ENCODE peak calls at places on chromosomes 4 and X, in six cellular contexts. F is GM23248, Z is Karpas-422, A is H9, V is A549, J is HepG2. P is an unnamed sample.

GRCh38 chr4:28879178-28879577 is 1841.0 kb upstream of the PCDH7 start:
- DNase-seq in A (no peak), J (no peak), Z (no peak), V (no peak), F (peak; percentile 1), P (peak; percentile 9)

GRCh38 chr4:182809417-182810102 is 107.6 kb downstream of the DCTD start:
- DNase-seq in V (no peak), J (peak; percentile 6), A (no peak), Z (no peak), F (peak; percentile 5), P (peak; percentile 14)

GRCh38 chr4:170827562-170828260 is 738.0 kb upstream of the AADAT start:
- DNase-seq in F (no peak), Z (no peak), J (no peak), A (no peak), V (no peak), P (no peak)

GRCh38 chr4:141449927-141450326 is 186.5 kb upstream of the IL15 start:
- DNase-seq in A (no peak), F (no peak), V (no peak), Z (no peak), J (no peak), P (no peak)

GRCh38 chr4:155734065-155734464 is 24.8 kb upstream of the GUCY1B1 start:
- DNase-seq in Z (peak; percentile 97), A (no peak), V (no peak), J (no peak), F (peak; percentile 12), P (peak; percentile 48)

GRCh38 chr4:83905952-83906351 is 370.0 kb downstream of the GPAT3 start:
- DNase-seq in F (no peak), V (no peak), Z (peak; percentile 75), A (peak; percentile 61), J (peak; percentile 3), P (no peak)

GRCh38 chr4:148790246-148790645 is 348.0 kb upstream of the NR3C2 start:
- DNase-seq in V (no peak), F (no peak), J (no peak), A (no peak), Z (no peak), P (no peak)

GRCh38 chrX:146477341-146477740 is 332.2 kb upstream of the CXorf51B start:
- DNase-seq in J (no peak), F (no peak), A (no peak), Z (no peak), V (no peak), P (no peak)

GRCh38 chr4:85369703-85370380 is 105.1 kb upstream of the ARHGAP24 start:
- DNase-seq in A (no peak), J (peak; percentile 1), V (no peak), Z (no peak), F (no peak), P (no peak)

GRCh38 chr4:152618971-152619370 is 60.8 kb downstream of the TMEM154 start:
- DNase-seq in A (no peak), Z (no peak), J (no peak), F (no peak), V (no peak), P (no peak)
- H3K4me2 ChIP-seq in A (no peak overlapping the region), Z (no peak overlapping the region), J (no peak overlapping the region), F (no peak overlapping the region), V (no peak overlapping the region), P (no peak overlapping the region)

GRCh38 chr4:7933631-7934510 is 5.8 kb downstream of the AFAP1 start:
- DNase-seq in V (no peak), J (no peak), A (no peak), Z (no peak), F (peak; percentile 43), P (peak; percentile 72)
- H3K4me2 ChIP-seq in V (peak overlapping the region; percentile 5), J (no peak overlapping the region), A (no peak overlapping the region), Z (no peak overlapping the region), F (no peak overlapping the region), P (no peak overlapping the region)

GRCh38 chr4:110452546-110452945 is 23.4 kb upstream of the ENPEP start:
- DNase-seq in F (no peak), V (no peak), J (no peak), A (no peak), Z (no peak), P (no peak)
- H3K4me2 ChIP-seq in F (no peak overlapping the region), V (no peak overlapping the region), J (no peak overlapping the region), A (no peak overlapping the region), Z (no peak overlapping the region), P (no peak overlapping the region)

DNA sequence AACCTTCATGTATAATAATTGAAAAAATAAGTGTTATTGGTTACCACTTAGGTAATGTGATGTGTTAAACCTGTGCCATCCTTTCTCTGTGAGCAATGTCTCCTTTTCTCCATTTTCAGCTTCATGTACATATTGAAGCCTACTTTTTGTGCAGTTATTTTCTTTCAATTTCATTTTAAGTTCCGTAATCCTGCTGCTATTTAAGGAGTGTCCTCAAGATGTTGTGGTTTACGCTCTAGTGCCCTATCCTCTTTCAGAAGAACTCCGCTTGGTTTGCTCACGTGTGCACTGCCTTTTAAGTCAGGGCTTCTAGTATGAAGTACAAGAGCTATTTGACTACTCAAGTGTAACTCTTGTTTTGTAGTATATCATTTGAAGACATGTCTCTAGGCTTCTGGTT is 2253.2 kb upstream of the TENM3 start:
- DNase-seq in F (no peak), Z (no peak), V (no peak), A (no peak), J (no peak), P (no peak)
- H3K4me2 ChIP-seq in F (no peak overlapping the region), Z (no peak overlapping the region), V (no peak overlapping the region), A (no peak overlapping the region), J (no peak overlapping the region), P (no peak overlapping the region)

DNA sequence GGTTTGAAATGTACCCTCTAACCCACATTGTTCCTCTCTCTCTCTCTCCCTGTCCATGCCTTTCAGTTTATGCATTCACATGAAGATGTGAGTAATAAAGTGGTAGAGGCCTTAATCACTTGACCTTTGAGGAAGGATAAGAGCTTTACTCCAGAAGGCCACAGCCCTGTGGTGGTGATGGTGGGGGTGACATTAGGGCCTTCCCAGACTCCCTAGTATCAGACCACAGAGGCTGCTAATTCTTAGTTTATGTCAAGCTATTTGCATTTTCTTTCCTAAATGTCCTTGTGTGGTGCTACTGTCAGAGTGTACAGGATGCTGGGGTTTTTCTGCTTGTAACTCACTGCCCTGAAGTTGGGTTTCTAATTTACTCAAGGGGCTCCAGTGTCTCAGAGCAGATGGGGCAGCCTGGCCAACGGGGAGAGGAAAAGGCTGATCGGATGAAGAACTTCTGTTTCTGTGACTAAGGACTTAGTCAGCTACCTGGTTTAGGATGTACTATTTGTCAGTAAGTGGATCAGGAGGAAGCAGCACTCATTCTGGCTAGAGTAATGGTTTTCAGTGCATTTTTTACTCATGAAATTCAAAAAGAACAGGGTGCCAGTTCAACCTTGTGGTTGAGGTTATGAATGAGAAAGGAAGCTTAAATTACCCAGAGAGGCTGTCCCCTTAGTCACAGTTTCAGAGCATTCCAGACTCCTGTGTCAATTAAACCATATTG is 509.6 kb upstream of the DIPK2B start:
- DNase-seq in Z (no peak), V (peak; percentile 5), A (no peak), J (no peak), F (peak; percentile 90), P (peak; percentile 80)
- H3K4me2 ChIP-seq in Z (no peak overlapping the region), V (peak overlapping the region; percentile 46), A (no peak overlapping the region), J (no peak overlapping the region), F (peak overlapping the region; percentile 49), P (peak overlapping the region; percentile 3)

GRCh38 chrX:17859609-17860178 is 1.4 kb downstream of the RAI2 start:
- DNase-seq in Z (no peak), F (no peak), V (no peak), J (no peak), A (no peak), P (no peak)

GRCh38 chrX:17861496-17862011 is 456 bp upstream of the RAI2 start:
- DNase-seq in J (no peak), Z (no peak), A (no peak), V (no peak), F (no peak), P (no peak)

GRCh38 chrX:17860179-17860780 is 818 bp downstream of the RAI2 start:
- DNase-seq in J (no peak), A (no peak), F (peak; percentile 19), V (no peak), Z (no peak), P (no peak)

GRCh38 chrX:17860811-17861495 is at the start of gene RAI2:
- DNase-seq in Z (no peak), J (no peak), A (peak; percentile 46), F (no peak), V (no peak), P (no peak)
- H3K4me2 ChIP-seq in Z (no peak within 1 kb of the TSS), J (peak within 1 kb of the TSS; percentile 27), A (peak within 1 kb of the TSS; percentile 87), F (peak within 1 kb of the TSS; percentile 35), V (peak within 1 kb of the TSS; percentile 89), P (peak within 1 kb of the TSS; percentile 71)

DNA sequence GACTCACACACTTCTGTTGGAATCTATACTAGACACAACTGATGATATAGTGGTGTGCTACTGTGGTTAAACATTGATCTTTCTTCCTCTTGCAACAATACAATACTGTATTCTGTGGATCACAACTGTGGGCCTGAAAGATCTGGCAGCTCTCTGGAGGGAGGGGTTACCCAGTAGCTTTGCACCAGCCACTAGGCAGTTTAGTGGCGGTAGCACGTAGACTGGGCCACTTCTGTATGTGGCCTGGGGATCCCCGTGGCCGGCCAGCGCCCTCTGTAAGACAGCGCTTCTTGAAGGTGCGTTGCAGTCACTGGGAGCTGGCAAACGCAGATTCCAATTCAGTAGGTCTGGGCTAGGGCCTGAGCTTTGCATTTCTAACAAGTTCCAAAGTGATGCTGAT is 168.6 kb downstream of the MGST2 start:
- DNase-seq in F (no peak), Z (no peak), V (no peak), J (peak; percentile 76), A (peak; percentile 60), P (no peak)
- H3K4me2 ChIP-seq in F (no peak overlapping the region), Z (no peak overlapping the region), V (no peak overlapping the region), J (peak overlapping the region; percentile 60), A (no peak overlapping the region), P (no peak overlapping the region)

GRCh38 chrX:112714357-112714918 is 34.7 kb upstream of the LHFPL1 start:
- DNase-seq in V (no peak), Z (no peak), A (no peak), J (no peak), F (peak; percentile 43), P (no peak)
- H3K4me2 ChIP-seq in V (no peak overlapping the region), Z (no peak overlapping the region), A (no peak overlapping the region), J (no peak overlapping the region), F (peak overlapping the region; percentile 53), P (no peak overlapping the region)